ENCODE peak calls at places on chromosomes 4 and X, in six cellular contexts. One of them, this sample, is unnamed.

GRCh38 chr4:164648151-164648848 is 105.6 kb upstream of the SMIM31 start:
- DNase-seq in choroid plexus epithelial cell: peak
- DNase-seq in nucleus accumbens: no peak
- DNase-seq in A549: no peak
- DNase-seq in OCI-LY7: no peak
- DNase-seq in kidney epithelial cell: peak
- DNase-seq in this sample: no peak

GRCh38 chr4:13160906-13161305 is 323.2 kb downstream of the RAB28 start:
- DNase-seq in OCI-LY7: no peak
- DNase-seq in nucleus accumbens: no peak
- DNase-seq in choroid plexus epithelial cell: peak
- DNase-seq in A549: no peak
- DNase-seq in kidney epithelial cell: peak
- DNase-seq in this sample: no peak

GRCh38 chrX:133923113-133923512 is 62.3 kb downstream of the GPC3 start:
- DNase-seq in kidney epithelial cell: no peak
- DNase-seq in nucleus accumbens: no peak
- DNase-seq in choroid plexus epithelial cell: peak
- DNase-seq in A549: no peak
- DNase-seq in OCI-LY7: no peak
- DNase-seq in this sample: no peak

GRCh38 chr4:113276448-113277158 is 227.2 kb downstream of the ANK2 start:
- DNase-seq in A549: no peak
- DNase-seq in nucleus accumbens: no peak
- DNase-seq in kidney epithelial cell: no peak
- DNase-seq in choroid plexus epithelial cell: no peak
- DNase-seq in OCI-LY7: no peak
- DNase-seq in this sample: no peak

GRCh38 chrX:3384330-3384729 is 37.9 kb upstream of the MXRA5 start:
- DNase-seq in nucleus accumbens: no peak
- DNase-seq in choroid plexus epithelial cell: peak
- DNase-seq in kidney epithelial cell: peak
- DNase-seq in A549: no peak
- DNase-seq in OCI-LY7: no peak
- DNase-seq in this sample: no peak

GRCh38 chr4:28421221-28421620 is 1560.6 kb downstream of the STIM2 start:
- DNase-seq in A549: no peak
- DNase-seq in kidney epithelial cell: no peak
- DNase-seq in choroid plexus epithelial cell: no peak
- DNase-seq in nucleus accumbens: no peak
- DNase-seq in OCI-LY7: no peak
- DNase-seq in this sample: no peak

GRCh38 chr4:159481936-159482335 is 379.1 kb downstream of the RAPGEF2 start:
- DNase-seq in A549: no peak
- DNase-seq in OCI-LY7: no peak
- DNase-seq in choroid plexus epithelial cell: no peak
- DNase-seq in nucleus accumbens: no peak
- DNase-seq in kidney epithelial cell: no peak
- DNase-seq in this sample: no peak

GRCh38 chr4:52643846-52644245 is 15.3 kb downstream of the USP46 start:
- DNase-seq in kidney epithelial cell: peak
- DNase-seq in A549: no peak
- DNase-seq in nucleus accumbens: no peak
- DNase-seq in choroid plexus epithelial cell: peak
- DNase-seq in OCI-LY7: no peak
- DNase-seq in this sample: no peak

GRCh38 chrX:139203681-139204575 is 326.6 kb upstream of the F9 start:
- DNase-seq in A549: no peak
- DNase-seq in OCI-LY7: no peak
- DNase-seq in nucleus accumbens: no peak
- DNase-seq in choroid plexus epithelial cell: no peak
- DNase-seq in kidney epithelial cell: no peak
- DNase-seq in this sample: no peak

This sample was measured in substantia nigra.